ENCODE peak calls at places on chromosomes 5 and 9, in five cellular contexts. G is NCI-H1092; O is glutamatergic neuron; W is amniotic stem cell; A is activated T-helper 2 cell treated with anti-CD3 and anti-CD28 coated beads, Interferon-gamma antibody, Interleukin-2, Interleukin-4, amounts not matched to agents 10 μg/mL and 5 μg/mL and 100 μg/mL, durations not matched to agents 14 hours and 24 hours and 36 hours. E is an unnamed sample.

GRCh38 chr5:96259211-96259772 is 173.8 kb downstream of the PCSK1 start:
- DNase-seq in G (no peak), O (no peak), W (no peak), A (no peak), E (peak)

GRCh38 chr9:38405841-38406240 is 13.3 kb downstream of the ALDH1B1 start:
- DNase-seq in G (no peak), O (no peak), W (no peak), A (no peak), E (no peak)

GRCh38 chr5:9170026-9170425 is 375.8 kb downstream of the SEMA5A start:
- DNase-seq in G (no peak), O (no peak), W (no peak), A (no peak), E (no peak)

GRCh38 chr5:169213479-169213878 is 87.5 kb downstream of the SLIT3 start:
- DNase-seq in G (no peak), O (no peak), W (no peak), A (no peak), E (no peak)

GRCh38 chr5:124342027-124342471 is 404.4 kb downstream of the ZNF608 start:
- DNase-seq in G (no peak), O (no peak), W (no peak), A (no peak), E (no peak)

GRCh38 chr5:22850981-22851380 is 2.2 kb downstream of the CDH12 start:
- DNase-seq in G (no peak), O (no peak), W (no peak), A (no peak), E (no peak)

GRCh38 chr5:178793156-178793555 is 62.7 kb upstream of the ZNF354A start:
- DNase-seq in G (peak), O (peak), W (no peak), A (no peak), E (no peak)

GRCh38 chr9:90451804-90452203 is 190.8 kb downstream of the DIRAS2 start:
- DNase-seq in G (no peak), O (no peak), W (no peak), A (no peak), E (no peak)

GRCh38 chr9:115668506-115668905 is 485.1 kb upstream of the PAPPA start:
- DNase-seq in G (no peak), O (no peak), W (no peak), A (no peak), E (no peak)

GRCh38 chr9:98807811-98808195 is 333 bp downstream of the GALNT12 start:
- DNase-seq in G (no peak), O (peak), W (no peak), A (peak), E (no peak)

GRCh38 chr5:107058239-107058638 is 612.5 kb downstream of the EFNA5 start:
- DNase-seq in G (no peak), O (no peak), W (no peak), A (no peak), E (no peak)

GRCh38 chr9:684055-684949 is 157.2 kb upstream of the DMRT1 start:
- DNase-seq in G (no peak), O (no peak), W (peak), A (no peak), E (no peak)

GRCh38 chr5:11048760-11049159 is 287.7 kb upstream of the DAP start:
- DNase-seq in G (no peak), O (no peak), W (no peak), A (no peak), E (no peak)

GRCh38 chr5:163855754-163856153 is 350.3 kb downstream of the MAT2B start:
- DNase-seq in G (no peak), O (no peak), W (no peak), A (no peak), E (no peak)

GRCh38 chr5:10351199-10351881 is 2.2 kb upstream of the MARCHF6 start:
- DNase-seq in G (no peak), O (no peak), W (no peak), A (no peak), E (no peak)

GRCh38 chr5:14417232-14417730 is 164.3 kb upstream of the OTULINL start:
- DNase-seq in G (no peak), O (no peak), W (peak), A (no peak), E (no peak)

GRCh38 chr5:27702339-27702820 is 664.0 kb upstream of the CDH9 start:
- DNase-seq in G (no peak), O (no peak), W (no peak), A (no peak), E (no peak)

GRCh38 chr5:80406980-80407734 is 707 bp upstream of the ZFYVE16 start:
- DNase-seq in G (no peak), O (no peak), W (no peak), A (peak), E (no peak)

GRCh38 chr5:50709471-50709870 is 43.0 kb downstream of the PARP8 start:
- DNase-seq in G (no peak), O (no peak), W (no peak), A (no peak), E (no peak)

GRCh38 chr9:98809311-98810105 is 2.0 kb downstream of the GALNT12 start:
- DNase-seq in G (no peak), O (no peak), W (no peak), A (no peak), E (no peak)

GRCh38 chr5:141523991-141524390 is 35.1 kb downstream of the PCDHGC5 start:
- DNase-seq in G (no peak), O (no peak), W (no peak), A (no peak), E (no peak)

GRCh38 chr5:37740331-37741066 is 99.3 kb downstream of the GDNF start:
- DNase-seq in G (no peak), O (no peak), W (no peak), A (no peak), E (no peak)

GRCh38 chr9:77946969-77947368 is 84.6 kb downstream of the GNAQ start:
- DNase-seq in G (no peak), O (no peak), W (no peak), A (no peak), E (peak)

GRCh38 chr9:136808075-136808780 is 480 bp downstream of the RABL6 start:
- DNase-seq in G (no peak), O (no peak), W (no peak), A (peak), E (no peak)

GRCh38 chr9:116080561-116080960 is 73.0 kb upstream of the PAPPA start:
- DNase-seq in G (no peak), O (no peak), W (no peak), A (no peak), E (no peak)

GRCh38 chr5:78497573-78498533 is 137.4 kb downstream of the SCAMP1 start:
- DNase-seq in G (no peak), O (no peak), W (no peak), A (no peak), E (no peak)

GRCh38 chr5:150112211-150113046 is 26.1 kb upstream of the CSF1R start:
- DNase-seq in G (no peak), O (no peak), W (peak), A (no peak), E (no peak)

GRCh38 chr9:130874783-130875182 is 21.8 kb downstream of the QRFP start:
- DNase-seq in G (no peak), O (no peak), W (no peak), A (no peak), E (no peak)

GRCh38 chr9:89278997-89279739 is 31.8 kb upstream of the CKS2 start:
- DNase-seq in G (no peak), O (no peak), W (no peak), A (no peak), E (peak)

GRCh38 chr9:35350827-35351549 is 138.9 kb upstream of the RUSC2 start:
- DNase-seq in G (no peak), O (no peak), W (no peak), A (no peak), E (no peak)

GRCh38 chr5:172549708-172550095 is 91.4 kb upstream of the NEURL1B start:
- DNase-seq in G (no peak), O (no peak), W (no peak), A (no peak), E (no peak)

GRCh38 chr5:43034591-43034968 is 5.5 kb downstream of the ANXA2R start:
- DNase-seq in G (no peak), O (no peak), W (no peak), A (no peak), E (no peak)

GRCh38 chr9:135448570-135449180 is 30.9 kb upstream of the PPP1R26 start:
- DNase-seq in G (no peak), O (no peak), W (no peak), A (no peak), E (no peak)

GRCh38 chr9:38032266-38032830 is 36.7 kb downstream of the SHB start:
- DNase-seq in G (no peak), O (no peak), W (no peak), A (no peak), E (no peak)

GRCh38 chr9:98172604-98173003 is 19.8 kb downstream of the CORO2A start:
- DNase-seq in G (peak), O (no peak), W (no peak), A (no peak), E (no peak)

GRCh38 chr9:90915693-90916092 is 114.1 kb downstream of the SYK start:
- DNase-seq in G (no peak), O (peak), W (no peak), A (no peak), E (no peak)

GRCh38 chr5:173790836-173791546 is 97.2 kb upstream of the CPEB4 start:
- DNase-seq in G (no peak), O (no peak), W (no peak), A (no peak), E (no peak)

GRCh38 chr9:33151601-33152000 is 15.5 kb downstream of the B4GALT1 start:
- DNase-seq in G (no peak), O (no peak), W (no peak), A (no peak), E (no peak)

GRCh38 chr9:21919377-21920362 is 74.5 kb downstream of the CDKN2A start:
- DNase-seq in G (no peak), O (no peak), W (no peak), A (peak), E (no peak)

E was measured in globus pallidus.